ENCODE peak calls at places on chromosomes 11 and 22, in five cellular contexts. O is breast epithelium; Z is activated CD8-positive, alpha-beta memory T cell treated with anti-CD3 and anti-CD28 coated beads for 1 hour; K is activated CD4-positive, alpha-beta T cell treated with anti-CD3 and anti-CD28 coated beads for 24 hours; R is uterus. U is an unnamed sample.

GRCh38 chr11:78731008-78731407 is 156.3 kb upstream of the NARS2 start:
- DNase-seq in K (no peak), O (no peak), R (no peak), Z (no peak), U (no peak)

GRCh38 chr11:118889796-118890195 is 6.1 kb downstream of the CXCR5 start:
- DNase-seq in R (peak; percentile 81), Z (no peak), O (peak; percentile 91), K (no peak), U (peak; percentile 74)

GRCh38 chr22:39900306-39901227 is at the start of gene GRAP2:
- DNase-seq in R (no peak), O (no peak), K (no peak), Z (no peak), U (no peak)

GRCh38 chr22:44025171-44026065 is 1.3 kb downstream of the PARVB start:
- DNase-seq in R (no peak), O (no peak), Z (no peak), K (no peak), U (no peak)

GRCh38 chr11:114036156-114036811 is 23.2 kb upstream of the ZBTB16 start:
- DNase-seq in O (peak; percentile 86), R (peak; percentile 87), Z (peak; percentile 37), K (peak; percentile 25), U (peak; percentile 93)

GRCh38 chr11:9708544-9708943 is 44.7 kb downstream of the SWAP70 start:
- DNase-seq in R (no peak), Z (no peak), O (no peak), K (no peak), U (no peak)

GRCh38 chr11:40133526-40133925 is 1325.9 kb downstream of the LRRC4C start:
- DNase-seq in K (no peak), R (no peak), O (no peak), Z (no peak), U (no peak)

GRCh38 chr11:13119928-13120520 is 110.9 kb downstream of the RASSF10 start:
- DNase-seq in R (no peak), O (no peak), K (no peak), Z (no peak), U (no peak)

GRCh38 chr11:126512741-126513715 is 157.5 kb downstream of the ST3GAL4 start:
- DNase-seq in Z (no peak), K (no peak), O (no peak), R (no peak), U (no peak)

GRCh38 chr11:2420502-2421225 is 20.1 kb downstream of the TSSC4 start:
- DNase-seq in R (peak; percentile 77), Z (peak; percentile 65), O (peak; percentile 72), K (peak; percentile 59), U (no peak)

GRCh38 chr11:34327804-34328631 is 29.8 kb downstream of the ABTB2 start:
- DNase-seq in O (no peak), Z (no peak), R (peak; percentile 79), K (no peak), U (no peak)

GRCh38 chr11:85869776-85870175 is 14.6 kb downstream of the CCDC83 start:
- DNase-seq in R (no peak), Z (no peak), K (no peak), O (no peak), U (no peak)

GRCh38 chr11:34558673-34559072 is 45.1 kb upstream of the ELF5 start:
- DNase-seq in O (no peak), Z (no peak), R (no peak), K (no peak), U (no peak)

GRCh38 chr11:10032991-10033390 is 261.0 kb downstream of the SBF2 start:
- DNase-seq in R (no peak), K (no peak), O (no peak), Z (no peak), U (no peak)

GRCh38 chr22:25774575-25775026 is 32.6 kb downstream of the MYO18B start:
- DNase-seq in K (no peak), Z (no peak), O (no peak), R (no peak), U (no peak)

GRCh38 chr11:7577226-7577882 is 63.6 kb downstream of the PPFIBP2 start:
- DNase-seq in R (peak; percentile 64), K (no peak), O (no peak), Z (no peak), U (peak; percentile 80)

GRCh38 chr11:126332221-126332711 is 23.2 kb upstream of the ST3GAL4 start:
- DNase-seq in R (peak; percentile 79), K (no peak), Z (no peak), O (peak; percentile 47), U (peak; percentile 55)

GRCh38 chr22:22959147-22959827 is 71.7 kb downstream of the IGLL5 start:
- DNase-seq in Z (peak; percentile 56), K (peak; percentile 67), O (no peak), R (peak; percentile 61), U (no peak)

GRCh38 chr11:65225284-65226102 is 36.3 kb upstream of the POLA2 start:
- DNase-seq in Z (peak; percentile 42), R (peak; percentile 71), O (peak; percentile 66), K (peak; percentile 25), U (peak; percentile 85)

GRCh38 chr11:72297828-72298227 is 53.9 kb upstream of the PHOX2A start:
- DNase-seq in Z (no peak), O (no peak), K (no peak), R (no peak), U (peak; percentile 68)

U was measured in suprapubic skin.